ENCODE peak calls at places on chromosome 4, in four cellular contexts. D is SJSA1, Y is hippocampal formation, R is NCI-H1092. C is an unnamed sample.

GRCh38 chr4:101328063-101328602 is 19.2 kb downstream of the PPP3CA start:
- DNase-seq in D (no peak), R (no peak), Y (no peak), C (no peak)

GRCh38 chr4:106522839-106523238 is 154.3 kb upstream of the GIMD1 start:
- DNase-seq in D (no peak), Y (no peak), R (no peak), C (no peak)

GRCh38 chr4:38011484-38012162 is 51.4 kb downstream of the PTTG2 start:
- DNase-seq in R (no peak), D (no peak), Y (no peak), C (no peak)

GRCh38 chr4:84870398-84871163 is 95.9 kb downstream of the WDFY3 start:
- DNase-seq in Y (no peak), D (peak), R (no peak), C (peak)

GRCh38 chr4:165384608-165385007 is 5.8 kb downstream of the CPE start:
- DNase-seq in D (no peak), Y (no peak), R (peak), C (no peak)

GRCh38 chr4:8698341-8699062 is 105.9 kb downstream of the CPZ start:
- DNase-seq in R (no peak), Y (no peak), D (no peak), C (no peak)

GRCh38 chr4:6172093-6172926 is 28.0 kb downstream of the JAKMIP1 start:
- DNase-seq in D (no peak), Y (no peak), R (no peak), C (no peak)

GRCh38 chr4:41095973-41096372 is 118.4 kb downstream of the APBB2 start:
- DNase-seq in D (no peak), R (no peak), Y (no peak), C (peak)

GRCh38 chr4:31422006-31422405 is 701.8 kb downstream of the PCDH7 start:
- DNase-seq in Y (no peak), R (no peak), D (no peak), C (no peak)

GRCh38 chr4:168558587-168558986 is 61.7 kb downstream of the PALLD start:
- DNase-seq in R (no peak), D (no peak), Y (no peak), C (no peak)

GRCh38 chr4:139015948-139016451 is 419 bp downstream of the NOCT start:
- DNase-seq in R (no peak), Y (peak), D (no peak), C (no peak)

GRCh38 chr4:52659722-52660261 is 691 bp upstream of the USP46 start:
- DNase-seq in R (no peak), D (peak), Y (peak), C (no peak)

GRCh38 chr4:128720270-128720669 is 89.2 kb upstream of the JADE1 start:
- DNase-seq in D (no peak), Y (no peak), R (no peak), C (no peak)

GRCh38 chr4:141132689-141133145 is 552 bp downstream of the RNF150 start:
- DNase-seq in D (peak), Y (no peak), R (peak), C (no peak)

GRCh38 chr4:7823416-7823824 is 116.2 kb downstream of the AFAP1 start:
- DNase-seq in D (no peak), R (no peak), Y (no peak), C (no peak)

GRCh38 chr4:158530391-158530790 is 8.7 kb downstream of the RXFP1 start:
- DNase-seq in Y (no peak), R (no peak), D (no peak), C (no peak)

GRCh38 chr4:185470503-185471195 is 884 bp downstream of the CCDC110 start:
- DNase-seq in Y (no peak), R (peak), D (no peak), C (no peak)

GRCh38 chr4:81905966-81906365 is 434.3 kb upstream of the RASGEF1B start:
- DNase-seq in Y (no peak), R (no peak), D (no peak), C (no peak)

GRCh38 chr4:45578874-45579273 is 545.0 kb downstream of the GABRG1 start:
- DNase-seq in D (no peak), Y (no peak), R (no peak), C (no peak)

GRCh38 chr4:155679343-155679742 is 12.7 kb downstream of the GUCY1A1 start:
- DNase-seq in D (no peak), R (no peak), Y (no peak), C (no peak)

GRCh38 chr4:26238782-26239647 is 81.8 kb upstream of the RBPJ start:
- DNase-seq in R (peak), D (no peak), Y (peak), C (no peak)

GRCh38 chr4:128600996-128601857 is 208.3 kb upstream of the JADE1 start:
- DNase-seq in D (peak), R (peak), Y (no peak), C (peak)